ENCODE peak calls at places on chromosomes 2 and 18, in four cellular contexts. K is neural progenitor cell, N is H9, Y is fibroblast of mammary gland. V is an unnamed sample.

GRCh38 chr2:30577151-30577550 is 130.1 kb downstream of the LCLAT1 start:
- DNase-seq in K (peak; percentile 40), Y (no peak), N (no peak), V (no peak)

GRCh38 chr2:117917223-117917917 is 96.5 kb downstream of the CCDC93 start:
- DNase-seq in Y (peak; percentile 29), N (no peak), K (peak; percentile 29), V (no peak)

GRCh38 chr2:204492417-204492816 is 52.9 kb upstream of the PARD3B start:
- DNase-seq in Y (no peak), K (no peak), N (no peak), V (no peak)

GRCh38 chr18:24157855-24158254 is 19.0 kb downstream of the CABYR start:
- DNase-seq in Y (no peak), K (no peak), N (no peak), V (no peak)

GRCh38 chr2:55365303-55365702 is 54.4 kb downstream of the CCDC88A start:
- DNase-seq in Y (no peak), N (no peak), K (no peak), V (no peak)

GRCh38 chr2:215952860-215953637 is 60.3 kb downstream of the MREG start:
- DNase-seq in Y (no peak), N (no peak), K (no peak), V (no peak)

GRCh38 chr18:54776282-54776977 is 51.8 kb upstream of the RAB27B start:
- DNase-seq in N (no peak), Y (peak; percentile 99), K (no peak), V (peak; percentile 93)

GRCh38 chr2:189506514-189506976 is 65.3 kb downstream of the WDR75 start:
- DNase-seq in Y (no peak), K (no peak), N (no peak), V (no peak)

GRCh38 chr2:47079515-47080412 is 75.3 kb downstream of the STPG4 start:
- DNase-seq in Y (no peak), N (no peak), K (no peak), V (no peak)

GRCh38 chr18:76490701-76491171 is 4.3 kb downstream of the ZNF516 start:
- DNase-seq in N (no peak), K (peak; percentile 56), Y (peak; percentile 38), V (no peak)

GRCh38 chr2:173141666-173142065 is 66.0 kb downstream of the MAP3K20 start:
- DNase-seq in Y (no peak), N (no peak), K (no peak), V (no peak)

GRCh38 chr18:78875268-78875997 is 104.2 kb upstream of the SALL3 start:
- DNase-seq in Y (peak; percentile 10), K (peak; percentile 72), N (peak; percentile 64), V (no peak)

GRCh38 chr18:2891526-2892431 is 45.0 kb downstream of the EMILIN2 start:
- DNase-seq in N (no peak), K (no peak), Y (no peak), V (no peak)

GRCh38 chr2:8566788-8567468 is 114.9 kb upstream of the ID2 start:
- DNase-seq in K (no peak), Y (no peak), N (peak; percentile 12), V (no peak)

GRCh38 chr2:58796239-58796638 is 555.1 kb upstream of the FANCL start:
- DNase-seq in K (no peak), N (no peak), Y (no peak), V (no peak)

GRCh38 chr2:26737221-26737620 is 26.9 kb upstream of the SLC35F6 start:
- DNase-seq in K (no peak), N (no peak), Y (no peak), V (no peak)

GRCh38 chr18:5527603-5528002 is 16.2 kb downstream of the EPB41L3 start:
- DNase-seq in Y (peak; percentile 95), N (no peak), K (no peak), V (peak; percentile 65)

DNA sequence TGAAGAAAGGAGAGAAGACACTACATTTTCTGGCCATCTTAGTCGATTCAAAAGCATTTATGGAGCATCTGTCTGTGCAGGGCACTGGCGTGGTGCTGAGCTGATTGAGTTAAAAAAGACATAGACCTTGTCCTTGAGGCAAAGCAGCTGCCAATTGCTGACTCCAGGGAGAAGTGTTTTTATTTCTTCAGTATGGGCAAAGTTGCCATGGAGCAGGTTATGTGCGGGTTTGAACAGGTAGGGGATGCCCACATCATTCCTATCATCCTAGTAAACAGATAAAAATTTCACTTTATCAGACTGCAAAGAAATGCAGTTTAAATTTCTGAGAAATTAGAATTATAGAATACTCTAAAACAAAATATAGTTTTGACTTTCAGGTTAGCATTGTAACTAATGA is 125.8 kb downstream of the NUP35 start:
- DNase-seq in K (no peak), Y (no peak), N (no peak), V (no peak)
- TF ChIP-seq CTCF in K (no peak), Y (no peak), N (no peak), V (no peak)

GRCh38 chr2:169446452-169446851 is 32.8 kb upstream of the BBS5 start:
- DNase-seq in N (no peak), K (no peak), Y (no peak), V (no peak)

GRCh38 chr2:169448865-169449264 is 30.4 kb upstream of the BBS5 start:
- DNase-seq in Y (no peak), N (no peak), K (no peak), V (no peak)

DNA sequence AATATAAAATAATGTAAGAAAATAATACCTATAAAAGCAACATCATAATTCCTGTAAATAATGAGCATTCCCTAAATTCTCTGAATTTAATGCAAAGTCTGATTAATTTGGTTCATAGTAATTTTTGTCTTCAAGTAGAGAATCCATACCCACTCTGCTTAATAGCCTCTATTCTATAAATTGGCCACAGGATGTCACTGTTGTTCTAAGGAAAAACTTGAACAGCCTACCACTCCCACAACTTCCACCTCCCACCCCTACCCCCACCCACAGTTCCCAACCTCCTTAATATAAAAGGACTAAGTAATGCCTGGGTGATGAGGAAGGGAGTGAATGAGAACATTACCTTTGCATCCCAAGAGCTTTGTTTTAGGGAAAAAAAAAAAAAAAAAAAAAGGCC is 27.2 kb upstream of the BBS5 start:
- DNase-seq in N (no peak), Y (peak; percentile 64), K (peak; percentile 58), V (no peak)
- TF ChIP-seq CTCF in N (peak; percentile 70), Y (peak; percentile 44), K (peak; percentile 62), V (peak; percentile 55)

GRCh38 chr2:233124449-233125080 is 64.4 kb downstream of the INPP5D start:
- DNase-seq in Y (no peak), N (no peak), K (no peak), V (no peak)
- TF ChIP-seq CTCF in Y (no peak), N (no peak), K (no peak), V (no peak)

GRCh38 chr2:144162652-144163051 is 357.3 kb downstream of the ZEB2 start:
- DNase-seq in N (peak; percentile 53), Y (no peak), K (peak; percentile 45), V (no peak)
- TF ChIP-seq CTCF in N (peak; percentile 87), Y (peak; percentile 36), K (peak; percentile 62), V (peak; percentile 15)

DNA sequence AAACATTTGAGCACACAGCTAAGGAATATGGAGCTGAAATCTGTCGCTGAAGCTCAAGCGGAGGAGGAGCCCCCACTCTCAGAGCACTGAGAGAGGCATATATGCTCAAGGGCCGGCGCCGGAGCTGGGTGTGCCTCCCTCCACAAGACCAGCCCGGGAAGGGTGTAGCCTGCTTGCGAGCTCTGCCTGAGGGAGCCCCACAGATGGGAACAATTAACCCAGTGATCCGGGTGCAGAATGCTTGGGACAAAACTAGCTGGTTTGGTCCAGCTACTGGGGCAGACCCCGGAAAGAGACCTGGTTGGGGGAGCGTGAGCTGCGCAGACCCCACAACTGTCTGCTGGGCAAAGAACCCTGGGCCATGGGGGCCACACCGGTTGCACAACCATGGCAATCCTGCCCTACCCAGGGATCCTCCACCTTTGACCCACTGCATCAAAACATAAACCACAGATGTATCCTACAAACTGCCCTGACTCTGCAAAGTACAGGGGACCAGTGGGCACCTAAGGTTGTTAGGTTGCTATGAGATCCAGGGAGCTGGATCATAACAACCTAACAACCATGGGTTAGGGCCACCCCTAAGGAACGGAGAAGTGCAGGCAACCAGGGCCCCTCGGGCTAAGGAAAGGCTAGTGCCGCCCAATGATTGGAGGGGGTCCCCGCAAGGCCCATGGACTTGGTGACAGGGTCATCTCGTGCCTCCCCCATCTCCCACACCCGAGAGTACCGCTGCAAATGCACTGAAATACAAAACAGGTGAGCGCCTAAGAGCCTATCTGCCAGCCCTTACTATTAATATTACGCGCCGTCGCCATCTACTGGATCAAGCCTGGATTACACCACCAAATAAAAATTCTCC is 53.4 kb upstream of the SCN1A start:
- DNase-seq in K (peak; percentile 64), N (peak; percentile 72), Y (peak; percentile 53), V (no peak)
- TF ChIP-seq CTCF in K (peak; percentile 66), N (peak; percentile 70), Y (peak; percentile 64), V (peak; percentile 61)

V was measured in AG04450.